ENCODE peak calls at places on chromosome 14, in seven cellular contexts. V is GM13977, U is neural crest cell, C is amygdala, F is heart right ventricle, H is Panc1, E is fibroblast of pulmonary artery. R is an unnamed sample.

GRCh38 chr14:99125113-99125512 is 146.9 kb downstream of the BCL11B start:
- DNase-seq in C (no peak), E (no peak), U (no peak), F (no peak), H (no peak), V (no peak), R (no peak)

GRCh38 chr14:20652996-20653975 is 11.8 kb upstream of the OR6S1 start:
- DNase-seq in C (peak; percentile 13), E (peak; percentile 58), U (peak; percentile 9), F (no peak), V (no peak), H (peak; percentile 96), R (no peak)

GRCh38 chr14:74855945-74856344 is 20.0 kb downstream of the PROX2 start:
- DNase-seq in V (no peak), E (no peak), U (no peak), C (no peak), F (no peak), H (no peak), R (no peak)

GRCh38 chr14:75053396-75054289 is 2.4 kb upstream of the MLH3 start:
- DNase-seq in U (no peak), V (no peak), C (no peak), F (no peak), E (peak; percentile 10), H (no peak), R (no peak)

GRCh38 chr14:68104518-68104917 is 284.9 kb downstream of the RAD51B start:
- DNase-seq in E (peak; percentile 91), C (no peak), F (no peak), V (no peak), H (no peak), U (no peak), R (no peak)

GRCh38 chr14:103073367-103073875 is 10.6 kb upstream of the LBHD2 start:
- DNase-seq in V (no peak), F (no peak), E (no peak), H (no peak), U (no peak), C (no peak), R (no peak)

GRCh38 chr14:54606178-54606577 is 39.2 kb downstream of the SAMD4A start:
- DNase-seq in H (no peak), U (no peak), F (peak; percentile 84), V (no peak), C (no peak), E (peak; percentile 44), R (no peak)

GRCh38 chr14:104968153-104968527 is 10.0 kb downstream of the AHNAK2 start:
- DNase-seq in H (no peak), V (no peak), F (peak; percentile 82), U (no peak), E (peak; percentile 58), C (no peak), R (no peak)